ENCODE peak calls at places on chromosomes 11 and 22, in nine cellular contexts. U is stomach; Y is transverse colon; L is HCT116; Q is OCI-LY7; H is CD8-positive, alpha-beta T cell; E is body of pancreas; S is spleen; C is lower lobe of right lung. P is an unnamed sample. For H3K4me1, the result is how much of the 10 kb centered on the place peaks cover.

GRCh38 chr11:11011617-11012016 is 153.8 kb upstream of the ZBED5 start:
- DNase-seq in S (no peak), Y (no peak), Q (no peak), L (no peak), C (no peak), H (no peak), U (no peak), E (no peak), P (no peak)

GRCh38 chr11:102184269-102184987 is 74.2 kb downstream of the YAP1 start:
- DNase-seq in C (no peak), S (no peak), E (no peak), U (no peak), H (no peak), L (no peak), Y (no peak), Q (no peak), P (no peak)

GRCh38 chr11:113778111-113778910 is 1.3 kb upstream of the CLDN25 start:
- DNase-seq in U (peak), Q (no peak), S (no peak), C (no peak), Y (no peak), H (no peak), E (peak), L (no peak), P (no peak)

GRCh38 chr22:27578937-27579617 is 222.5 kb downstream of the MN1 start:
- DNase-seq in Q (no peak), S (peak), C (no peak), E (no peak), H (no peak), U (no peak), L (no peak), Y (no peak), P (no peak)

GRCh38 chr11:47980907-47981621 is 705 bp downstream of the PTPRJ start:
- DNase-seq in L (no peak), S (peak), C (peak), H (no peak), Y (peak), Q (peak), U (peak), E (peak), P (peak)

GRCh38 chr22:48267681-48268080 is 1505.2 kb downstream of the TBC1D22A start:
- DNase-seq in Y (no peak), S (no peak), C (no peak), H (no peak), U (no peak), E (no peak), L (no peak), Q (no peak), P (no peak)

GRCh38 chr22:30885001-30885366 is 83.6 kb downstream of the MORC2 start:
- DNase-seq in S (peak), H (no peak), Q (no peak), U (no peak), E (no peak), Y (no peak), L (no peak), C (peak), P (no peak)

GRCh38 chr22:38733329-38734202 is 22.2 kb downstream of the SUN2 start:
- DNase-seq in U (peak), S (peak), L (no peak), E (peak), C (no peak), Q (peak), H (no peak), Y (peak), P (peak)

DNA sequence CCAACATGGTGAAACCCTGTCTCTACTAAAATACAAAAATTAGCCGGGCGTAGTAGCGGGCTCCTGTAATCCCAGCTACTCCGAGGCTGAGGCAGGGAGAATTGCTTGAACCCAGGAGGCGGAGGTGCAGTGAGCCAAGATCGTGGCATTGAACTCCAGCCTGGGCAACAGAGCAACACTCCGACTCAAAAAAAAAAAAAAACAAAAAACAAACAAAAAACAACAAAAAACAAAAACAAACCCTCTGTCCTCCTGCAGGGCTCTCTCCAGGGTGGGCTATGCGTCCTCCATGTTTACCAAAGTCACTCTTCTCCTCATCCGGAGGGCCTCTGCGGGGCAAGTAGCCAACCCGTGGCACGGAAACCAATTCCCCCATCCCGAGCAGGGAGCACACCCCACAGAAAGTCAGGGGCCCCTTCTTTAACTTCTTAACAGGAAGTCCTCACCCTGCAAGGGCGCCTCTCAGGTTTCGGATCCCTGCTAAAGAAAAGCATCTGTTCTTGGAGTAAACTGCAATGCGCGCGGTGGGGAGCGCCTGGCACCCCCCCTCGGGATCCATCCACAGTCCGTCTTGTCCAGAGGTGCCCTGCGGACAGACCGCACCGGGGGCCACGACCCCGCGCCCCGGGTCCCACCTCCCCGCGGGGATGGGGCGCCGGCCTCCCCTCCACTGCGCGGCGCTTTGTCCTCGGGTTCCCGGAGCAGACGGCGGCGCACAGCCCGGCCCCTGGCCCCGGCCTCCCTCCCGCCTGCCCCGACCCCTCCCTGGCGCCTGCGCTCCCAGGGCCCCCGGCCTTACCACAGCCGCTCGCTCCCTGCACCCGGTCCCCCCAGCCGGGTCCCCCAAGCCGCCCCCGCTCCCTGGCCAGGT is 712 bp downstream of the CERK start:
- DNase-seq in H (no peak), Q (peak), Y (peak), L (no peak), U (no peak), C (no peak), E (peak), S (peak), P (no peak)
- H3K4me1 ChIP-seq in H (under half), Q (under half), Y (half or more), L (under half), U (half or more), C (half or more), E (half or more), S (half or more), P (half or more)

GRCh38 chr22:21951931-21952465 is 650 bp downstream of the PPM1F start:
- DNase-seq in H (no peak), L (no peak), S (peak), E (peak), Y (peak), U (peak), Q (peak), C (peak), P (peak)
- H3K27ac ChIP-seq in H (no peak), L (peak), S (peak), E (no peak), Y (peak), U (peak), Q (no peak), C (peak), P (peak)

GRCh38 chr11:28834877-28835276 is 726.7 kb downstream of the METTL15 start:
- DNase-seq in L (no peak), C (no peak), S (no peak), Q (no peak), Y (no peak), H (no peak), U (no peak), E (no peak), P (no peak)

GRCh38 chr11:28835790-28836189 is 727.6 kb downstream of the METTL15 start:
- DNase-seq in U (no peak), Q (no peak), L (no peak), E (no peak), Y (no peak), S (no peak), C (no peak), H (no peak), P (no peak)

GRCh38 chr11:28833670-28834069 is 725.5 kb downstream of the METTL15 start:
- DNase-seq in U (no peak), Q (no peak), C (no peak), L (no peak), S (no peak), H (no peak), Y (no peak), E (no peak), P (no peak)

GRCh38 chr11:28835317-28835716 is 727.1 kb downstream of the METTL15 start:
- DNase-seq in U (no peak), S (no peak), L (no peak), H (no peak), Y (no peak), E (no peak), C (no peak), Q (no peak), P (no peak)

DNA sequence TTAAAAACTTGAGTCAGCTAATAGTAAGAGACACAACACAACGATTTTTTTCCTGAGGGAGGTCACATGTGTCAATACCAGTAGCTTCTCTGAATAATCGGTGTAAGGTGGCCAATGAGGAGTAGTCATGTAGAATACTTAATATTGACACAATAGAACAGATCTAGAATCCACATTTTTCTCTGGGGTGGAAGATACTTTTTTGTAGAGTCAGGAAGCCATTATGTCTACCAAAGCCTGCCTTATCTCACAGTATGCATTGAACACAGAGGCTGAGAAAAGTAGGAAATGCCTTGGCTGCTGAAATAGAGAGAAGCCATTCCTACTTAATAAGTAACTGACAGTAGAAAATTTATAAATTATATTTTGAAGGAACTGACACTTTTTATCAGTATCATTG is 725.0 kb downstream of the METTL15 start:
- DNase-seq in L (no peak), C (no peak), S (no peak), H (no peak), U (no peak), Q (no peak), Y (no peak), E (no peak), P (no peak)
- H3K4me1 ChIP-seq in L (under half), C (under half), S (under half), H (under half), U (under half), Q (under half), Y (under half), E (under half), P (under half)

GRCh38 chr11:33618956-33619355 is 81.7 kb downstream of the C11orf91 start:
- DNase-seq in Y (no peak), C (no peak), S (no peak), U (no peak), Q (no peak), H (no peak), L (no peak), E (no peak), P (no peak)

GRCh38 chr11:33615751-33616150 is 84.9 kb downstream of the C11orf91 start:
- DNase-seq in E (no peak), H (no peak), Y (no peak), L (no peak), U (no peak), Q (no peak), C (no peak), S (no peak), P (no peak)

GRCh38 chr11:33618363-33618735 is 82.3 kb downstream of the C11orf91 start:
- DNase-seq in H (no peak), S (no peak), L (no peak), E (no peak), C (no peak), Q (no peak), Y (no peak), U (no peak), P (no peak)

GRCh38 chr11:33617672-33618362 is 82.8 kb downstream of the C11orf91 start:
- DNase-seq in L (no peak), S (no peak), E (no peak), Y (no peak), U (no peak), C (no peak), H (no peak), Q (no peak), P (no peak)

DNA sequence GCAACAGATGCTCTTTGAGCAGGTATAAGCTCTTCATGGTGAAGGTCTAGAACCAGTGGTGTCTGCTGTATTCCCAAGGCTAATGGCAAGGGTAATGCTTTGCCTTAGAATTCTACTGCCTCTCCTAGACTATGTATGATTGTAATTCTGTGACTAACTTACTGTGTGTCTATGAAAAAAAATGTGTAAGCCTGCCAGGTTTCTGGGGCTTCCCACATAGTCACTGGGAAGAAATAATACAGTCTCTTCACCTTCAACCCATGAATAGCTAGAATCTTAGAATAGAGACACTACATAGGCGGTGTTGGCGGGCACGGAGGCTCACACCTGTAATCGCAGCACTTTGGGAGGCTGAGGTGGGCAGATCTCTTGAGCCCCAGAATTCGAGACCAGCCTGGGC is 84.1 kb downstream of the C11orf91 start:
- DNase-seq in U (no peak), Y (no peak), S (no peak), C (no peak), L (no peak), H (no peak), E (no peak), Q (no peak), P (no peak)
- H3K27ac ChIP-seq in U (no peak), Y (no peak), S (no peak), C (no peak), L (no peak), H (no peak), E (no peak), Q (no peak), P (no peak)

GRCh38 chr22:23353696-23354095 is 173.4 kb downstream of the BCR start:
- DNase-seq in Q (no peak), U (no peak), E (no peak), C (no peak), L (no peak), H (no peak), S (no peak), Y (no peak), P (no peak)

GRCh38 chr22:23356094-23356493 is 175.8 kb downstream of the BCR start:
- DNase-seq in E (no peak), C (no peak), H (no peak), S (no peak), Y (no peak), U (no peak), Q (no peak), L (no peak), P (no peak)

GRCh38 chr22:23357028-23357427 is 176.7 kb downstream of the BCR start:
- DNase-seq in U (no peak), Q (no peak), Y (no peak), C (no peak), H (no peak), E (no peak), L (no peak), S (peak), P (no peak)

DNA sequence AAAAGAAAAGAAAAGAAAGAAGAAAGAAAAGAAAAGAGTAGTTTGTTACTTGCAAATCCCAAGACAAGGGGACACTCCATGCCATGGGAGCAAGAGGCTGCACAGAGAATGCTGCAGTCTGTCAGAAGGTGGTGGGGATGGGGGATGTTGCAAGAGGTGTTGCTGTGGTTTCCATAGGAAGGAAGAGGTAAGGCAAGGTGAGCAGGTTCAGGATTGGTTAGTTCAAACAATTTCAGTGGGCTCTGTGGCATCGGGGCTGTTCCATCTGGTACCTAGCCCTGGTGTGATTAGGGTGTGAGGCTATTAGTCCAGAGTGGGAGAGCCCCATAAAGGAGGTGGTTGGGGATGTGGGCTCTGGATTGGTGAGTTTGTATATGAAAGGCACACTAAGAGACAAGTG is 172.7 kb downstream of the BCR start:
- DNase-seq in E (no peak), H (no peak), U (no peak), C (no peak), Y (no peak), S (no peak), Q (no peak), L (no peak), P (no peak)
- H3K4me1 ChIP-seq in E (under half), H (under half), U (under half), C (under half), Y (under half), S (under half), Q (under half), L (under half), P (under half)